ENCODE peak calls at places on chromosomes 2 and 18, in six cellular contexts. One of them, this sample, is unnamed.

GRCh38 chr2:162244559-162245031 is 1.4 kb upstream of the FAP start:
- DNase-seq in fibroblast of lung: peak; percentile 98
- DNase-seq in stomach: no peak
- DNase-seq in ascending aorta: no peak
- DNase-seq in Calu3: peak; percentile 59
- DNase-seq in cardiac fibroblast: peak; percentile 87
- DNase-seq in this sample: no peak

GRCh38 chr2:151999058-151999457 is 99.8 kb downstream of the CACNB4 start:
- DNase-seq in Calu3: peak; percentile 71
- DNase-seq in ascending aorta: no peak
- DNase-seq in stomach: peak; percentile 43
- DNase-seq in fibroblast of lung: peak; percentile 32
- DNase-seq in cardiac fibroblast: peak; percentile 46
- DNase-seq in this sample: peak; percentile 60

GRCh38 chr2:225337183-225337582 is 62.3 kb upstream of the NYAP2 start:
- DNase-seq in Calu3: no peak
- DNase-seq in fibroblast of lung: peak; percentile 90
- DNase-seq in stomach: no peak
- DNase-seq in cardiac fibroblast: no peak
- DNase-seq in ascending aorta: no peak
- DNase-seq in this sample: no peak

GRCh38 chr2:8123464-8123863 is 558.4 kb upstream of the ID2 start:
- DNase-seq in cardiac fibroblast: no peak
- DNase-seq in fibroblast of lung: no peak
- DNase-seq in stomach: no peak
- DNase-seq in Calu3: no peak
- DNase-seq in ascending aorta: no peak
- DNase-seq in this sample: no peak

GRCh38 chr18:47709556-47709955 is 220.9 kb downstream of the SMAD2 start:
- DNase-seq in cardiac fibroblast: no peak
- DNase-seq in stomach: no peak
- DNase-seq in Calu3: no peak
- DNase-seq in fibroblast of lung: no peak
- DNase-seq in ascending aorta: no peak
- DNase-seq in this sample: no peak

GRCh38 chr2:42098571-42099430 is 51.0 kb downstream of the PKDCC start:
- DNase-seq in Calu3: no peak
- DNase-seq in stomach: no peak
- DNase-seq in ascending aorta: no peak
- DNase-seq in fibroblast of lung: no peak
- DNase-seq in cardiac fibroblast: peak; percentile 39
- DNase-seq in this sample: no peak

GRCh38 chr2:189528617-189529016 is 52.0 kb downstream of the SLC40A1 start:
- DNase-seq in stomach: no peak
- DNase-seq in ascending aorta: no peak
- DNase-seq in cardiac fibroblast: no peak
- DNase-seq in Calu3: no peak
- DNase-seq in fibroblast of lung: no peak
- DNase-seq in this sample: no peak

GRCh38 chr2:53600835-53601234 is 166.8 kb upstream of the CHAC2 start:
- DNase-seq in stomach: no peak
- DNase-seq in fibroblast of lung: peak; percentile 93
- DNase-seq in ascending aorta: no peak
- DNase-seq in cardiac fibroblast: no peak
- DNase-seq in Calu3: no peak
- DNase-seq in this sample: no peak

GRCh38 chr2:40244251-40245010 is 207.5 kb downstream of the SLC8A1 start:
- DNase-seq in fibroblast of lung: peak; percentile 82
- DNase-seq in cardiac fibroblast: peak; percentile 80
- DNase-seq in stomach: peak; percentile 47
- DNase-seq in ascending aorta: no peak
- DNase-seq in Calu3: peak; percentile 59
- DNase-seq in this sample: no peak

GRCh38 chr2:16175247-16175825 is 235.0 kb downstream of the MYCN start:
- DNase-seq in ascending aorta: no peak
- DNase-seq in fibroblast of lung: no peak
- DNase-seq in Calu3: no peak
- DNase-seq in stomach: no peak
- DNase-seq in cardiac fibroblast: no peak
- DNase-seq in this sample: no peak

GRCh38 chr2:239290618-239291504 is 110.0 kb downstream of the HDAC4 start:
- DNase-seq in ascending aorta: no peak
- DNase-seq in stomach: no peak
- DNase-seq in cardiac fibroblast: no peak
- DNase-seq in fibroblast of lung: peak; percentile 85
- DNase-seq in Calu3: no peak
- DNase-seq in this sample: no peak

GRCh38 chr2:144580521-144581153 is 60.7 kb upstream of the ZEB2 start:
- DNase-seq in cardiac fibroblast: no peak
- DNase-seq in ascending aorta: no peak
- DNase-seq in fibroblast of lung: no peak
- DNase-seq in stomach: no peak
- DNase-seq in Calu3: no peak
- DNase-seq in this sample: no peak

GRCh38 chr2:148930046-148930775 is 55.2 kb downstream of the KIF5C start:
- DNase-seq in cardiac fibroblast: peak; percentile 19
- DNase-seq in stomach: no peak
- DNase-seq in Calu3: no peak
- DNase-seq in ascending aorta: no peak
- DNase-seq in fibroblast of lung: no peak
- DNase-seq in this sample: no peak

GRCh38 chr2:82896117-82896516 is 1563.0 kb downstream of the SUCLG1 start:
- DNase-seq in ascending aorta: no peak
- DNase-seq in cardiac fibroblast: no peak
- DNase-seq in fibroblast of lung: no peak
- DNase-seq in stomach: no peak
- DNase-seq in Calu3: no peak
- DNase-seq in this sample: no peak

GRCh38 chr18:77671456-77672167 is 422.0 kb downstream of the GALR1 start:
- DNase-seq in cardiac fibroblast: no peak
- DNase-seq in stomach: no peak
- DNase-seq in fibroblast of lung: no peak
- DNase-seq in ascending aorta: no peak
- DNase-seq in Calu3: no peak
- DNase-seq in this sample: peak; percentile 27

GRCh38 chr18:45370190-45371010 is 244.9 kb upstream of the SLC14A2 start:
- DNase-seq in fibroblast of lung: peak; percentile 69
- DNase-seq in Calu3: no peak
- DNase-seq in stomach: no peak
- DNase-seq in cardiac fibroblast: peak; percentile 74
- DNase-seq in ascending aorta: no peak
- DNase-seq in this sample: no peak

GRCh38 chr2:99858951-99859596 is 283.3 kb downstream of the AFF3 start:
- DNase-seq in fibroblast of lung: peak; percentile 95
- DNase-seq in stomach: no peak
- DNase-seq in cardiac fibroblast: no peak
- DNase-seq in ascending aorta: no peak
- DNase-seq in Calu3: no peak
- DNase-seq in this sample: no peak

GRCh38 chr2:148674063-148675020 is 29.8 kb downstream of the EPC2 start:
- DNase-seq in ascending aorta: no peak
- DNase-seq in stomach: no peak
- DNase-seq in Calu3: peak; percentile 43
- DNase-seq in cardiac fibroblast: no peak
- DNase-seq in fibroblast of lung: peak; percentile 37
- DNase-seq in this sample: no peak

GRCh38 chr2:175036582-175037018 is 31.4 kb upstream of the CHN1 start:
- DNase-seq in Calu3: no peak
- DNase-seq in cardiac fibroblast: peak; percentile 41
- DNase-seq in stomach: no peak
- DNase-seq in fibroblast of lung: peak; percentile 28
- DNase-seq in ascending aorta: no peak
- DNase-seq in this sample: no peak

GRCh38 chr2:223062304-223062845 is 10.4 kb downstream of the KCNE4 start:
- DNase-seq in stomach: no peak
- DNase-seq in ascending aorta: no peak
- DNase-seq in fibroblast of lung: peak; percentile 69
- DNase-seq in Calu3: no peak
- DNase-seq in cardiac fibroblast: no peak
- DNase-seq in this sample: no peak

GRCh38 chr2:7730449-7730848 is 813.2 kb downstream of the RNF144A start:
- DNase-seq in stomach: no peak
- DNase-seq in fibroblast of lung: no peak
- DNase-seq in cardiac fibroblast: no peak
- DNase-seq in Calu3: no peak
- DNase-seq in ascending aorta: no peak
- DNase-seq in this sample: no peak

GRCh38 chr2:69645026-69645425 is 1.5 kb upstream of the AAK1 start:
- DNase-seq in ascending aorta: no peak
- DNase-seq in Calu3: no peak
- DNase-seq in stomach: no peak
- DNase-seq in fibroblast of lung: no peak
- DNase-seq in cardiac fibroblast: no peak
- DNase-seq in this sample: no peak

GRCh38 chr2:134352844-134353243 is 99.0 kb downstream of the MGAT5 start:
- DNase-seq in fibroblast of lung: no peak
- DNase-seq in cardiac fibroblast: no peak
- DNase-seq in ascending aorta: no peak
- DNase-seq in Calu3: no peak
- DNase-seq in stomach: no peak
- DNase-seq in this sample: no peak

GRCh38 chr2:28333606-28334526 is 58.8 kb upstream of the FOSL2 start:
- DNase-seq in Calu3: no peak
- DNase-seq in stomach: no peak
- DNase-seq in fibroblast of lung: no peak
- DNase-seq in cardiac fibroblast: peak; percentile 34
- DNase-seq in ascending aorta: no peak
- DNase-seq in this sample: no peak

GRCh38 chr2:181146171-181146570 is 165.8 kb downstream of the UBE2E3 start:
- DNase-seq in Calu3: no peak
- DNase-seq in ascending aorta: no peak
- DNase-seq in stomach: no peak
- DNase-seq in fibroblast of lung: no peak
- DNase-seq in cardiac fibroblast: no peak
- DNase-seq in this sample: no peak

GRCh38 chr2:211093743-211094303 is 537.4 kb downstream of the CPS1 start:
- DNase-seq in stomach: no peak
- DNase-seq in fibroblast of lung: no peak
- DNase-seq in ascending aorta: no peak
- DNase-seq in cardiac fibroblast: no peak
- DNase-seq in Calu3: no peak
- DNase-seq in this sample: no peak

DNA sequence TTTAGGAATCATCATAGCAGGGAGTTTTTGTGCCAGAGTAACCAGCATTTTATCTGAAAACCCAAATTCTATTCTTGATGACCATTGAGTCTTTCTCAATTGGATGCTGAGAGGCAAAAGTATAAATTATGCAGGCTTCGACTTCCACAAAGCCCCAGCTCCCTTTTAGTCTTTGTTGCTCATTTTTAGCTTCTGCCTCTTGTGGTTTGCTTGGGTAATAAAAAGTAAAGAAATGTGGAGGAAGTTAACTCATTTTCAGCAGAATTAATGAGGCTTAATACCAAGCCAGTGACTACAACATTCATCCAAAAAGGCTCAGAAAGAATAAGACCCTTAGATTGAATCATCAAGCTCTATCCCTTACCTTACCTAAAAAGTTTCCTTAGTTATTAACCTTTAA is 18.6 kb downstream of the ERMN start:
- DNase-seq in Calu3: no peak
- DNase-seq in stomach: no peak
- DNase-seq in cardiac fibroblast: no peak
- DNase-seq in fibroblast of lung: peak; percentile 47
- DNase-seq in ascending aorta: no peak
- DNase-seq in this sample: no peak
- TF ChIP-seq CTCF in Calu3: no peak
- TF ChIP-seq CTCF in stomach: no peak
- TF ChIP-seq CTCF in cardiac fibroblast: no peak
- TF ChIP-seq CTCF in fibroblast of lung: no peak
- TF ChIP-seq CTCF in ascending aorta: no peak
- TF ChIP-seq CTCF in this sample: peak; percentile 34

GRCh38 chr2:176212276-176212675 is 23.8 kb downstream of the HOXD1 start:
- DNase-seq in Calu3: no peak
- DNase-seq in stomach: no peak
- DNase-seq in fibroblast of lung: no peak
- DNase-seq in ascending aorta: no peak
- DNase-seq in cardiac fibroblast: no peak
- DNase-seq in this sample: no peak
- TF ChIP-seq CTCF in Calu3: no peak
- TF ChIP-seq CTCF in stomach: no peak
- TF ChIP-seq CTCF in fibroblast of lung: no peak
- TF ChIP-seq CTCF in ascending aorta: no peak
- TF ChIP-seq CTCF in cardiac fibroblast: no peak
- TF ChIP-seq CTCF in this sample: no peak

GRCh38 chr18:32974421-32975165 is 201.8 kb upstream of the KLHL14 start:
- DNase-seq in ascending aorta: no peak
- DNase-seq in cardiac fibroblast: no peak
- DNase-seq in Calu3: no peak
- DNase-seq in fibroblast of lung: peak; percentile 35
- DNase-seq in stomach: no peak
- DNase-seq in this sample: no peak
- TF ChIP-seq CTCF in ascending aorta: no peak
- TF ChIP-seq CTCF in cardiac fibroblast: no peak
- TF ChIP-seq CTCF in Calu3: no peak
- TF ChIP-seq CTCF in fibroblast of lung: no peak
- TF ChIP-seq CTCF in stomach: no peak
- TF ChIP-seq CTCF in this sample: no peak

GRCh38 chr2:184644685-184645084 is 46.4 kb downstream of the ZNF804A start:
- DNase-seq in fibroblast of lung: peak; percentile 11
- DNase-seq in stomach: no peak
- DNase-seq in Calu3: no peak
- DNase-seq in ascending aorta: no peak
- DNase-seq in cardiac fibroblast: peak; percentile 18
- DNase-seq in this sample: no peak
- TF ChIP-seq CTCF in fibroblast of lung: no peak
- TF ChIP-seq CTCF in stomach: no peak
- TF ChIP-seq CTCF in Calu3: no peak
- TF ChIP-seq CTCF in ascending aorta: no peak
- TF ChIP-seq CTCF in cardiac fibroblast: no peak
- TF ChIP-seq CTCF in this sample: no peak

DNA sequence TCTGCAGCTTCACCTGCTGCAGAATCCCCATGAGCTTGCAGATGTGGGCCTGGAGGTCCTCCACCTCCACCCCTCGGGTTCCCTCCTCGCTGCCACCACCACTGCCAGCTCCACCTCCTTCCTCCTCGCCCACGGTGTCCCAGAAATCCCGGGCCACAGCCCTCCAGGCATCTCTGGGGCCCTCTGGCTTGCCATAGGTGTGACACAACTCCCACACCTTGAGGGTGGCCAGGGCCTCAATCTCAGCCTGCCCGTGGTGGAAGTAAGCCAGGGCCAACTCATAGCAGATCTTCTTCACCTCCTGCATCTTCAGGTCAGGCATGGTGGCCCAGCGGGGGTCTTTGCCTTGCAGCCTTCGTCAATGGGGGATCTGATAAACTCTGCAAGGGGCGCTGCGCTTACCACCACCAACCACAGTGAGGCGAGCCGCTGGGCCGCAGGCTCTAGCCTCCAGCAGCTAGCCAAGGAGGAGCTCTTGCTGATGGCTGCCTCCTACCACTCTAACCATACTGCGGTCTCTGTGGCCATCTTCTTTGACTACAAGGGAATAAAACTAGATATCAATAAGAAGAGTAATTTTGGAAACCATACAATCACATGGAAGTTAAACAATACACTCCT is 36.1 kb upstream of the ANKRD62 start:
- DNase-seq in cardiac fibroblast: no peak
- DNase-seq in stomach: no peak
- DNase-seq in fibroblast of lung: no peak
- DNase-seq in ascending aorta: no peak
- DNase-seq in Calu3: no peak
- DNase-seq in this sample: no peak
- TF ChIP-seq CTCF in cardiac fibroblast: no peak
- TF ChIP-seq CTCF in stomach: no peak
- TF ChIP-seq CTCF in fibroblast of lung: no peak
- TF ChIP-seq CTCF in ascending aorta: no peak
- TF ChIP-seq CTCF in Calu3: no peak
- TF ChIP-seq CTCF in this sample: no peak

GRCh38 chr2:219500135-219500534 is 1.4 kb downstream of the GMPPA start:
- DNase-seq in ascending aorta: no peak
- DNase-seq in cardiac fibroblast: no peak
- DNase-seq in Calu3: no peak
- DNase-seq in stomach: no peak
- DNase-seq in fibroblast of lung: peak; percentile 49
- DNase-seq in this sample: no peak
- TF ChIP-seq CTCF in ascending aorta: no peak
- TF ChIP-seq CTCF in cardiac fibroblast: peak; percentile 30
- TF ChIP-seq CTCF in Calu3: peak; percentile 20
- TF ChIP-seq CTCF in stomach: no peak
- TF ChIP-seq CTCF in fibroblast of lung: no peak
- TF ChIP-seq CTCF in this sample: peak; percentile 26

This sample was measured in neural crest cell.